ENCODE peak calls at places on chromosomes 7 and 10, in six cellular contexts. H is lower lobe of right lung; X is effector memory CD8-positive, alpha-beta T cell; N is gastroesophageal sphincter; G is activated CD8-positive, alpha-beta T cell treated with anti-CD3 and anti-CD28 coated beads, Interleukin-2, amount 10 ng/mL, durations not matched to agents 7 days and 5 days; J is stimulated activated naive CD8-positive, alpha-beta T cell treated with anti-CD3 and anti-CD28 coated beads, Interleukin-15, amount 100 ng/mL, for 72 hours. M is an unnamed sample.
A peak's percentile ranks its signal among the peaks of the same experiment; 100 is the strongest.

GRCh38 chr7:94022550-94022949 is 18.4 kb upstream of the BET1 start:
- ATAC-seq in H (no peak), X (no peak), N (no peak), G (no peak), J (peak; percentile 76), M (peak; percentile 98)

GRCh38 chr7:140048138-140048537 is 14.6 kb downstream of the PARP12 start:
- ATAC-seq in H (no peak), X (no peak), N (no peak), G (no peak), J (no peak), M (no peak)

GRCh38 chr10:113945075-113945686 is 90.7 kb downstream of the NHLRC2 start:
- ATAC-seq in H (peak; percentile 74), X (no peak), N (no peak), G (no peak), J (no peak), M (no peak)

GRCh38 chr7:36190447-36191291 is 37.6 kb downstream of the EEPD1 start:
- ATAC-seq in H (peak; percentile 59), X (no peak), N (no peak), G (no peak), J (no peak), M (no peak)

GRCh38 chr10:91672021-91672608 is 39.2 kb upstream of the PPP1R3C start:
- ATAC-seq in H (no peak), X (no peak), N (no peak), G (no peak), J (no peak), M (peak; percentile 66)

GRCh38 chr7:77569514-77570232 is 32.6 kb downstream of the PTPN12 start:
- ATAC-seq in H (no peak), X (no peak), N (no peak), G (no peak), J (no peak), M (no peak)

GRCh38 chr7:30935569-30935877 is 23.9 kb downstream of the AQP1 start:
- ATAC-seq in H (no peak), X (no peak), N (no peak), G (no peak), J (no peak), M (no peak)

GRCh38 chr10:72095195-72095594 is 6.8 kb upstream of the SPOCK2 start:
- ATAC-seq in H (no peak), X (no peak), N (no peak), G (no peak), J (peak; percentile 75), M (peak; percentile 63)

GRCh38 chr7:156617215-156617614 is 23.4 kb upstream of the RNF32 start:
- ATAC-seq in H (no peak), X (no peak), N (no peak), G (no peak), J (no peak), M (no peak)

GRCh38 chr10:95282115-95282514 is 8.7 kb downstream of the PDLIM1 start:
- ATAC-seq in H (no peak), X (no peak), N (no peak), G (no peak), J (no peak), M (no peak)

GRCh38 chr7:40584667-40585433 is 450.0 kb downstream of the SUGCT start:
- ATAC-seq in H (no peak), X (no peak), N (no peak), G (no peak), J (peak; percentile 45), M (no peak)

GRCh38 chr10:97584060-97584797 is at the start of gene HOGA1:
- ATAC-seq in H (peak; percentile 85), X (no peak), N (peak; percentile 86), G (no peak), J (no peak), M (peak; percentile 24)

GRCh38 chr10:68992721-68993440 is 4.3 kb downstream of the KIFBP start:
- ATAC-seq in H (peak; percentile 5), X (no peak), N (peak; percentile 50), G (no peak), J (no peak), M (no peak)

GRCh38 chr7:54812747-54813146 is 53.7 kb upstream of the SEC61G start:
- ATAC-seq in H (peak; percentile 66), X (no peak), N (no peak), G (no peak), J (no peak), M (no peak)

GRCh38 chr10:62813981-62814380 is 2.2 kb downstream of the EGR2 start:
- ATAC-seq in H (no peak), X (no peak), N (no peak), G (no peak), J (no peak), M (no peak)

GRCh38 chr10:112712536-112712935 is 237.5 kb upstream of the TCF7L2 start:
- ATAC-seq in H (no peak), X (no peak), N (no peak), G (no peak), J (no peak), M (no peak)

GRCh38 chr7:143205560-143206293 is 16.1 kb upstream of the TAS2R40 start:
- ATAC-seq in H (peak; percentile 78), X (peak; percentile 88), N (peak; percentile 54), G (peak; percentile 76), J (peak; percentile 83), M (peak; percentile 87)

GRCh38 chr10:35246770-35247343 is 89.5 kb upstream of the CCNY start:
- ATAC-seq in H (no peak), X (no peak), N (no peak), G (no peak), J (no peak), M (no peak)

GRCh38 chr10:19713800-19714525 is 102.3 kb upstream of the PLXDC2 start:
- ATAC-seq in H (peak; percentile 28), X (no peak), N (no peak), G (no peak), J (no peak), M (no peak)

GRCh38 chr10:131062621-131063260 is 248.8 kb downstream of the TCERG1L start:
- ATAC-seq in H (no peak), X (no peak), N (no peak), G (no peak), J (no peak), M (no peak)

GRCh38 chr10:79356104-79356503 is 8.8 kb downstream of the PPIF start:
- ATAC-seq in H (peak; percentile 38), X (peak; percentile 28), N (no peak), G (no peak), J (peak; percentile 52), M (no peak)

GRCh38 chr10:91551856-91552255 is 81.0 kb downstream of the PPP1R3C start:
- ATAC-seq in H (peak; percentile 53), X (no peak), N (peak; percentile 35), G (no peak), J (no peak), M (peak; percentile 31)

GRCh38 chr10:120949511-120950102 is 98.4 kb downstream of the WDR11 start:
- ATAC-seq in H (no peak), X (peak; percentile 17), N (no peak), G (peak; percentile 18), J (no peak), M (peak; percentile 28)

GRCh38 chr7:22551768-22552513 is 52.0 kb upstream of the STEAP1B start:
- ATAC-seq in H (no peak), X (no peak), N (no peak), G (no peak), J (peak; percentile 59), M (peak; percentile 37)

GRCh38 chr7:17347426-17347825 is 49.0 kb downstream of the AHR start:
- ATAC-seq in H (peak; percentile 29), X (no peak), N (no peak), G (no peak), J (no peak), M (no peak)

GRCh38 chr7:111541067-111541466 is 21.2 kb downstream of the IMMP2L start:
- ATAC-seq in H (peak; percentile 24), X (no peak), N (no peak), G (no peak), J (no peak), M (no peak)

GRCh38 chr10:122854648-122855047 is 9.0 kb upstream of the CUZD1 start:
- ATAC-seq in H (no peak), X (no peak), N (no peak), G (no peak), J (no peak), M (no peak)

GRCh38 chr7:55468495-55468894 is 103.4 kb downstream of the LANCL2 start:
- ATAC-seq in H (no peak), X (no peak), N (no peak), G (no peak), J (no peak), M (no peak)

GRCh38 chr7:143002856-143003255 is 24.1 kb downstream of the OR9A2 start:
- ATAC-seq in H (peak; percentile 59), X (no peak), N (no peak), G (no peak), J (peak; percentile 16), M (no peak)

GRCh38 chr7:91112902-91113321 is 151.3 kb upstream of the FZD1 start:
- ATAC-seq in H (no peak), X (no peak), N (no peak), G (no peak), J (no peak), M (no peak)

GRCh38 chr10:60846173-60846572 is 67.9 kb downstream of the CDK1 start:
- ATAC-seq in H (peak; percentile 21), X (no peak), N (peak; percentile 40), G (no peak), J (no peak), M (no peak)

GRCh38 chr7:24715661-24716479 is 41.4 kb downstream of the GSDME start:
- ATAC-seq in H (no peak), X (peak; percentile 48), N (no peak), G (peak; percentile 68), J (peak; percentile 66), M (peak; percentile 52)

GRCh38 chr10:60252688-60253087 is 137.0 kb downstream of the ANK3 start:
- ATAC-seq in H (no peak), X (no peak), N (no peak), G (no peak), J (no peak), M (no peak)

GRCh38 chr7:121394709-121395140 is 1.4 kb downstream of the FAM3C start:
- ATAC-seq in H (no peak), X (no peak), N (no peak), G (no peak), J (no peak), M (no peak)

GRCh38 chr7:114942443-114943175 is 20.7 kb downstream of the MDFIC start:
- ATAC-seq in H (no peak), X (no peak), N (no peak), G (no peak), J (no peak), M (peak; percentile 48)

GRCh38 chr7:48389977-48390376 is 218.7 kb downstream of the ABCA13 start:
- ATAC-seq in H (peak; percentile 84), X (no peak), N (no peak), G (no peak), J (no peak), M (no peak)

GRCh38 chr7:101954494-101954893 is 137.1 kb downstream of the CUX1 start:
- ATAC-seq in H (no peak), X (no peak), N (no peak), G (no peak), J (no peak), M (no peak)

GRCh38 chr7:47875998-47876744 is 72.1 kb downstream of the PKD1L1 start:
- ATAC-seq in H (no peak), X (no peak), N (no peak), G (no peak), J (peak; percentile 23), M (no peak)

M was measured in activated T-helper 17 cell treated with anti-CD3 and anti-CD28 coated beads, Interleukin-2, amount 50 U/mL, for 72 hours.